ENCODE peak calls at places on chromosomes 7 and 10, in ten cellular contexts. W is activated CD8-positive, alpha-beta memory T cell treated with anti-CD3 and anti-CD28 coated beads for 24 hours; N is GM12865; X is NCI-H1105 treated with DMSO at 0.1 percent for 48 hours; S is stimulated activated CD8-positive, alpha-beta memory T cell treated with anti-CD3 and anti-CD28 coated beads, Interleukin-15, amount 100 ng/mL, for 24 hours; H is lower lobe of right lung; G is choroid plexus epithelial cell; D is NCI-H1048; Z is mesendoderm; O is activated CD8-positive, alpha-beta T cell treated with anti-CD3 and anti-CD28 coated beads for 36 hours. P is an unnamed sample.

GRCh38 chr10:7444576-7445226 is 33.9 kb upstream of the SFMBT2 start:
- DNase-seq in S (no peak), X (no peak), Z (no peak), W (no peak), G (no peak), H (no peak), D (no peak), N (peak; percentile 57), O (no peak), P (no peak)

GRCh38 chr10:58064714-58065528 is 202.8 kb downstream of the IPMK start:
- DNase-seq in Z (peak; percentile 71), H (no peak), D (no peak), X (peak; percentile 32), G (peak; percentile 82), W (no peak), O (peak; percentile 16), S (no peak), N (peak; percentile 36), P (no peak)

GRCh38 chr7:100472854-100473499 is 6.0 kb downstream of the TSC22D4 start:
- DNase-seq in H (no peak), G (peak; percentile 41), D (no peak), X (no peak), W (no peak), N (peak; percentile 67), S (no peak), Z (no peak), O (no peak), P (no peak)

GRCh38 chr7:42726066-42726785 is 185.6 kb downstream of the C7orf25 start:
- DNase-seq in H (no peak), Z (no peak), D (no peak), X (no peak), G (no peak), N (no peak), S (no peak), O (no peak), W (no peak), P (no peak)

GRCh38 chr7:98364220-98364619 is 36.7 kb downstream of the BAIAP2L1 start:
- DNase-seq in D (no peak), O (no peak), Z (no peak), H (no peak), X (no peak), G (no peak), W (no peak), N (no peak), S (no peak), P (no peak)

GRCh38 chr10:101064415-101065030 is 2.7 kb downstream of the KAZALD1 start:
- DNase-seq in S (no peak), W (no peak), H (no peak), Z (no peak), D (no peak), X (no peak), G (no peak), N (no peak), O (no peak), P (no peak)

GRCh38 chr7:95302976-95303375 is 21.4 kb downstream of the PON1 start:
- DNase-seq in W (no peak), N (no peak), H (no peak), D (no peak), G (no peak), O (no peak), X (no peak), Z (no peak), S (no peak), P (no peak)

GRCh38 chr10:132606536-132607316 is 69.1 kb downstream of the INPP5A start:
- DNase-seq in W (no peak), X (no peak), D (no peak), O (no peak), G (peak; percentile 34), Z (no peak), S (no peak), H (no peak), N (no peak), P (no peak)

GRCh38 chr7:33932832-33933468 is 27.6 kb downstream of the BMPER start:
- DNase-seq in G (peak; percentile 92), W (peak; percentile 85), N (peak; percentile 63), Z (peak; percentile 93), D (peak; percentile 52), O (peak; percentile 70), H (peak; percentile 74), S (peak; percentile 29), X (peak; percentile 70), P (peak; percentile 31)

GRCh38 chr7:77536413-77537135 is 521 bp upstream of the PTPN12 start:
- DNase-seq in Z (peak; percentile 99), S (peak; percentile 97), W (peak; percentile 98), G (peak; percentile 97), N (peak; percentile 97), O (peak; percentile 96), H (peak; percentile 99), D (peak; percentile 88), X (peak; percentile 95), P (peak; percentile 79)

GRCh38 chr10:51224610-51225230 is 150.4 kb downstream of the PRKG1 start:
- DNase-seq in H (no peak), W (no peak), N (no peak), G (peak; percentile 77), Z (no peak), O (no peak), X (no peak), S (no peak), D (no peak), P (no peak)

GRCh38 chr10:98465866-98466265 is 19.1 kb upstream of the HPS1 start:
- DNase-seq in O (no peak), W (no peak), S (no peak), D (no peak), H (no peak), X (no peak), Z (no peak), N (no peak), G (no peak), P (no peak)

GRCh38 chr10:49831352-49832040 is 69.4 kb upstream of the OGDHL start:
- DNase-seq in S (no peak), D (no peak), N (no peak), H (no peak), O (no peak), W (no peak), X (no peak), G (peak; percentile 23), Z (peak; percentile 91), P (no peak)

GRCh38 chr10:100696477-100696901 is 48.9 kb upstream of the PAX2 start:
- DNase-seq in Z (no peak), W (no peak), S (no peak), D (no peak), N (peak; percentile 56), G (no peak), X (no peak), H (no peak), O (peak; percentile 32), P (no peak)

GRCh38 chr7:80413395-80413955 is 98.4 kb downstream of the GNAT3 start:
- DNase-seq in W (no peak), X (no peak), S (no peak), G (no peak), H (no peak), O (no peak), D (no peak), N (no peak), Z (no peak), P (no peak)

GRCh38 chr10:70664702-70665195 is 7.6 kb upstream of the ADAMTS14 start:
- DNase-seq in S (no peak), O (no peak), H (no peak), X (peak; percentile 38), N (no peak), W (no peak), Z (peak; percentile 42), G (peak; percentile 98), D (no peak), P (no peak)

GRCh38 chr10:119250641-119251314 is 43.4 kb downstream of the GRK5 start:
- DNase-seq in O (no peak), G (peak; percentile 96), H (no peak), Z (peak; percentile 37), D (no peak), W (no peak), N (no peak), S (no peak), X (no peak), P (no peak)

GRCh38 chr10:12353399-12354027 is 4.2 kb downstream of the CAMK1D start:
- DNase-seq in W (no peak), H (no peak), S (no peak), N (peak; percentile 57), O (peak; percentile 32), Z (no peak), D (no peak), G (no peak), X (no peak), P (no peak)

GRCh38 chr7:30556854-30557644 is 37.6 kb upstream of the GARS1 start:
- DNase-seq in Z (peak; percentile 78), H (no peak), X (peak; percentile 60), N (peak; percentile 15), O (no peak), G (peak; percentile 76), D (no peak), S (no peak), W (no peak), P (peak; percentile 62)

GRCh38 chr10:18005781-18006456 is 54.2 kb downstream of the SLC39A12 start:
- DNase-seq in S (no peak), Z (no peak), O (no peak), W (no peak), G (peak; percentile 93), X (no peak), H (no peak), N (no peak), D (no peak), P (peak; percentile 8)

GRCh38 chr7:84107259-84107658 is 87.3 kb downstream of the SEMA3A start:
- DNase-seq in W (no peak), X (no peak), S (no peak), D (no peak), N (no peak), G (no peak), H (no peak), Z (no peak), O (no peak), P (no peak)

GRCh38 chr10:89263531-89263930 is 12.0 kb upstream of the LIPA start:
- DNase-seq in S (no peak), D (no peak), W (no peak), O (no peak), N (no peak), Z (no peak), G (no peak), H (no peak), X (no peak), P (no peak)

GRCh38 chr7:79489371-79489770 is 35.9 kb upstream of the MAGI2 start:
- DNase-seq in D (no peak), S (no peak), H (no peak), O (no peak), W (no peak), G (no peak), X (peak; percentile 52), N (no peak), Z (no peak), P (no peak)

GRCh38 chr10:17307149-17307548 is 79.1 kb downstream of the VIM start:
- DNase-seq in S (no peak), N (no peak), O (no peak), H (no peak), D (no peak), G (no peak), Z (no peak), X (no peak), W (no peak), P (no peak)

GRCh38 chr7:20783716-20784310 is 2.9 kb downstream of the SP8 start:
- DNase-seq in O (peak; percentile 11), Z (peak; percentile 80), G (peak; percentile 20), X (no peak), S (no peak), W (no peak), N (no peak), H (no peak), D (no peak), P (no peak)